ENCODE peak calls at places on chromosomes 13 and 19, in ten cellular contexts. R is fibroblast of mammary gland; Q is stimulated activated CD8-positive, alpha-beta memory T cell treated with anti-CD3 and anti-CD28 coated beads, Interleukin-2, amount 100 ng/mL, for 1 hour; U is activated T-helper 1 cell treated with Interleukin-2 at 50 U/mL for 16 hours; P is heart right ventricle; J is kidney glomerular epithelial cell; K is tibial nerve; O is activated CD4-positive, alpha-beta T cell treated with anti-CD3 and anti-CD28 coated beads for 24 hours; C is lower leg skin; Y is kidney epithelial cell. A is an unnamed sample.

GRCh38 chr19:50723069-50723468 is at the start of gene CLEC11A:
- DNase-seq in C (peak; percentile 56), O (no peak), K (no peak), U (no peak), P (peak; percentile 68), Q (no peak), J (no peak), R (peak; percentile 84), Y (no peak), A (no peak)

GRCh38 chr19:289651-290538 is 1.3 kb downstream of the PLPP2 start:
- DNase-seq in Q (peak; percentile 26), C (peak; percentile 58), J (peak; percentile 62), O (no peak), Y (peak; percentile 54), U (no peak), P (no peak), K (no peak), R (peak; percentile 15), A (no peak)

GRCh38 chr19:5150902-5151741 is 182.2 kb downstream of the KDM4B start:
- DNase-seq in U (no peak), J (no peak), C (no peak), O (no peak), P (peak; percentile 8), Q (no peak), K (no peak), Y (no peak), R (no peak), A (no peak)

GRCh38 chr13:111202149-111202548 is 87.0 kb downstream of the ARHGEF7 start:
- DNase-seq in K (no peak), C (no peak), O (no peak), Q (no peak), U (no peak), Y (no peak), J (no peak), P (no peak), R (no peak), A (no peak)

GRCh38 chr19:9966448-9966847 is 30.1 kb upstream of the OLFM2 start:
- DNase-seq in K (no peak), P (no peak), U (no peak), R (no peak), J (no peak), Y (no peak), C (no peak), O (no peak), Q (no peak), A (no peak)

GRCh38 chr13:50122465-50122864 is 107.2 kb downstream of the KCNRG start:
- DNase-seq in K (no peak), Y (no peak), P (no peak), J (no peak), R (no peak), Q (no peak), U (no peak), C (no peak), O (no peak), A (no peak)

GRCh38 chr19:52007436-52007804 is 591 bp downstream of the ZNF615 start:
- DNase-seq in P (no peak), R (peak; percentile 7), Q (no peak), C (no peak), O (no peak), K (no peak), J (peak; percentile 4), Y (no peak), U (no peak), A (no peak)

GRCh38 chr19:3034845-3035541 is 5.9 kb upstream of the TLE2 start:
- DNase-seq in K (no peak), C (no peak), P (peak; percentile 38), O (peak; percentile 38), Q (no peak), J (no peak), R (peak; percentile 41), Y (no peak), U (peak; percentile 26), A (no peak)

GRCh38 chr13:114124921-114125320 is 7.5 kb downstream of the RASA3 start:
- DNase-seq in R (peak; percentile 92), K (no peak), P (no peak), Y (peak; percentile 77), Q (peak; percentile 58), C (no peak), U (peak; percentile 39), O (peak; percentile 56), J (peak; percentile 34), A (no peak)

GRCh38 chr13:26112843-26113242 is 61.0 kb upstream of the SHISA2 start:
- DNase-seq in O (no peak), Q (no peak), P (no peak), C (no peak), U (no peak), K (no peak), R (no peak), J (peak; percentile 5), Y (no peak), A (peak; percentile 8)

GRCh38 chr19:49798574-49798973 is 14.5 kb downstream of the FUZ start:
- DNase-seq in Y (no peak), U (no peak), J (no peak), Q (no peak), C (no peak), P (no peak), O (no peak), R (no peak), K (no peak), A (no peak)

GRCh38 chr13:24081388-24081787 is 79.1 kb upstream of the SPATA13 start:
- DNase-seq in R (peak; percentile 37), J (no peak), O (no peak), Y (no peak), K (no peak), C (no peak), Q (no peak), P (no peak), U (no peak), A (no peak)

GRCh38 chr19:51251453-51251790 is 542 bp downstream of the SIGLECL1 start:
- DNase-seq in Y (no peak), U (no peak), K (no peak), O (no peak), C (no peak), P (no peak), Q (no peak), J (no peak), R (no peak), A (no peak)

GRCh38 chr19:13850910-13851753 is 25.8 kb upstream of the NANOS3 start:
- DNase-seq in P (peak; percentile 81), K (peak; percentile 80), Y (no peak), R (peak; percentile 91), U (peak; percentile 70), O (no peak), C (peak; percentile 89), J (peak; percentile 94), Q (no peak), A (no peak)

GRCh38 chr19:58559275-58560006 is 1.0 kb upstream of the UBE2M start:
- DNase-seq in K (peak; percentile 80), Y (no peak), U (no peak), C (peak; percentile 89), P (peak; percentile 90), J (no peak), R (peak; percentile 90), Q (peak; percentile 39), O (peak; percentile 77), A (no peak)

GRCh38 chr13:38674208-38674607 is 12.7 kb upstream of the FREM2 start:
- DNase-seq in Y (no peak), O (no peak), U (no peak), Q (no peak), J (no peak), R (no peak), P (no peak), K (no peak), C (no peak), A (no peak)

GRCh38 chr19:50921391-50922315 is 10.5 kb upstream of the KLK4 start:
- DNase-seq in O (no peak), Q (no peak), J (no peak), U (no peak), P (no peak), R (peak; percentile 23), K (peak; percentile 24), C (no peak), Y (no peak), A (no peak)

GRCh38 chr19:33947565-33947964 is 150.9 kb downstream of the KCTD15 start:
- DNase-seq in O (no peak), Y (no peak), U (no peak), Q (no peak), K (no peak), P (no peak), C (no peak), R (no peak), J (no peak), A (no peak)

GRCh38 chr13:72726721-72727416 is 560 bp downstream of the MZT1 start:
- DNase-seq in Y (no peak), P (peak; percentile 49), U (peak; percentile 14), O (peak; percentile 17), K (no peak), R (peak; percentile 17), C (peak; percentile 31), Q (peak; percentile 16), J (no peak), A (no peak)

GRCh38 chr19:56839665-56840451 is 668 bp downstream of the PEG3 start:
- DNase-seq in O (no peak), C (peak; percentile 89), Y (peak; percentile 75), K (peak; percentile 90), U (no peak), J (peak; percentile 98), R (peak; percentile 84), Q (no peak), P (peak; percentile 90), A (no peak)

GRCh38 chr19:6616011-6616410 is 25.1 kb upstream of the CD70 start:
- DNase-seq in P (no peak), J (no peak), C (no peak), Q (no peak), U (no peak), Y (no peak), K (no peak), O (no peak), R (peak; percentile 49), A (no peak)

GRCh38 chr13:111662451-111662850 is 342.0 kb downstream of the TEX29 start:
- DNase-seq in C (no peak), K (no peak), Y (no peak), R (no peak), J (no peak), Q (no peak), P (no peak), O (no peak), U (no peak), A (no peak)

GRCh38 chr13:32917504-32917903 is 98.7 kb upstream of the KL start:
- DNase-seq in C (no peak), K (no peak), P (no peak), Q (no peak), O (no peak), U (no peak), R (peak; percentile 28), Y (no peak), J (no peak), A (no peak)

GRCh38 chr19:31666126-31666525 is 316.9 kb upstream of the TSHZ3 start:
- DNase-seq in Y (no peak), Q (no peak), O (no peak), U (no peak), C (no peak), R (no peak), J (no peak), P (no peak), K (no peak), A (no peak)

GRCh38 chr13:72504026-72504925 is 223.2 kb downstream of the MZT1 start:
- DNase-seq in C (no peak), K (no peak), O (no peak), U (no peak), J (peak; percentile 99), P (no peak), Y (no peak), R (no peak), Q (no peak), A (no peak)

GRCh38 chr19:33410915-33411401 is 37.4 kb downstream of the CEBPG start:
- DNase-seq in P (no peak), U (no peak), Y (no peak), R (no peak), K (no peak), O (no peak), Q (no peak), C (no peak), J (no peak), A (no peak)

GRCh38 chr13:20230913-20231838 is 943 bp downstream of the GJB6 start:
- DNase-seq in J (no peak), K (no peak), O (peak; percentile 4), C (no peak), Q (no peak), Y (no peak), R (no peak), P (no peak), U (no peak), A (no peak)

GRCh38 chr19:35641515-35642151 is at the start of gene ETV2:
- DNase-seq in K (no peak), Q (no peak), P (peak; percentile 46), J (no peak), U (no peak), C (no peak), Y (no peak), O (no peak), R (peak; percentile 54), A (no peak)